ENCODE peak calls at places on chromosomes 5 and 9, in four cellular contexts. H is stomach, E is breast epithelium, C is transverse colon. F is an unnamed sample. For H3K4me1, the result is how much of the 10 kb centered on the place peaks cover.

GRCh38 chr9:137116728-137117127 is 2.2 kb upstream of the DPP7 start:
- DNase-seq in H (no peak), E (no peak), C (no peak), F (no peak)

GRCh38 chr9:28909526-28909925 is 1336.2 kb upstream of the C9orf72 start:
- DNase-seq in H (no peak), E (no peak), C (no peak), F (no peak)

GRCh38 chr5:30831123-30831522 is 362.4 kb upstream of the CDH6 start:
- DNase-seq in H (no peak), E (no peak), C (no peak), F (no peak)

GRCh38 chr5:26940981-26941380 is 97.4 kb downstream of the CDH9 start:
- DNase-seq in H (no peak), E (no peak), C (no peak), F (no peak)

GRCh38 chr5:141875022-141875740 is 3.0 kb downstream of the PCDH1 start:
- DNase-seq in H (peak), E (no peak), C (no peak), F (peak)

GRCh38 chr5:7856855-7857254 is 5.9 kb upstream of the CFAP90 start:
- DNase-seq in H (no peak), E (no peak), C (peak), F (no peak)

GRCh38 chr5:41748631-41749030 is 121.6 kb downstream of the OXCT1 start:
- DNase-seq in H (no peak), E (no peak), C (no peak), F (no peak)

GRCh38 chr9:107684224-107684623 is 194.7 kb upstream of the KLF4 start:
- DNase-seq in H (no peak), E (no peak), C (no peak), F (no peak)

GRCh38 chr5:92795633-92796032 is 785.4 kb downstream of the NR2F1-AS1 start:
- DNase-seq in H (no peak), E (no peak), C (no peak), F (no peak)

GRCh38 chr5:43432486-43433365 is 20.5 kb upstream of the CCL28 start:
- DNase-seq in H (peak), E (peak), C (peak), F (no peak)

GRCh38 chr9:23826120-23826629 is at the start of gene ELAVL2:
- DNase-seq in H (peak), E (peak), C (peak), F (peak)

GRCh38 chr9:134224827-134225154 is 60.4 kb upstream of the RNU6ATAC start:
- DNase-seq in H (no peak), E (no peak), C (no peak), F (no peak)

GRCh38 chr5:42887094-42887493 is 75.4 kb upstream of the SELENOP start:
- DNase-seq in H (no peak), E (no peak), C (peak), F (no peak)

GRCh38 chr5:147234098-147234824 is 565 bp upstream of the STK32A start:
- DNase-seq in H (no peak), E (no peak), C (no peak), F (no peak)

GRCh38 chr5:88878976-88879375 is 4.0 kb downstream of the MEF2C start:
- DNase-seq in H (no peak), E (no peak), C (no peak), F (no peak)

GRCh38 chr5:89816038-89816437 is 593.5 kb downstream of the CETN3 start:
- DNase-seq in H (no peak), E (no peak), C (no peak), F (no peak)

DNA sequence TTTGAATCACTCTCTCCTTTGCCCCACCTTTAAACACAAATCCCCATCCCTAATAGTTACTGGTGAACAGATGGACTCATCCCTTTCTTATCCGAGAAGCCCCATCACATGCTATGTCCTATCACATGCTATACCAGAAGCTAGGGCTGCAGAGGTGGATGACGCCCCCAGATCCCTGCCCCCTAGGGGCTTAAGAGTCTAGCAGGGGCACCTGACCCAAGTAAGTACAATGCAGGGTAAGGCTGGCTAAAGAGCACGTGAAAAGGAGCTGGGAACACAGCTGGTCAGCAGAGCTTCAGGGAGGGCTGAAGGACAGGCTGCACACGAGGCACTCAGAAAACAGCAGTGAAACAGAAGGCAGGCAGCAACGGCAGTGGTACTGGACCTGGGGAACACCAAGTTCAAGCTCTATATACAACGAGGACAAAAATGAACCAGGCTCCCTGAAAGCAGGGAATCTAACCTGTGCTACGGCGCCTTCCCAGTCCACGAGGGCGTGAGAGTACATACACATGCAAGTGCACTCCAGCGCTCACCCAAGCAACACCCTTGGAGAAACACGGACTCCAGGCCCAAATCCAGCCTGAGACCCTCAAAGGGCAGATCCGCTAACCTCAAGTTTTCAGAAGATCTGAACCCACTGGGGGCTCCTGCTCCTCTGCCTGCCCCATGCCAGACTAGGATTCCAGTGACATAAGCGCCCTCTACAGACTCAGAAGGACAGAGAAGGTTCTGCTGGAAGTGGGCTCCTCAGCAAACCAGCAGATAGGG is 57.5 kb downstream of the PSMB7 start:
- DNase-seq in H (peak), E (no peak), C (no peak), F (no peak)
- TF ChIP-seq POLR2AphosphoS5 in H (no peak), E (no peak), C (no peak), F (no peak)

GRCh38 chr5:10452768-10453331 is 11.2 kb downstream of the ROPN1L start:
- DNase-seq in H (no peak), E (no peak), C (no peak), F (no peak)

GRCh38 chr5:10453564-10453963 is 11.9 kb downstream of the ROPN1L start:
- DNase-seq in H (no peak), E (no peak), C (no peak), F (no peak)

GRCh38 chr5:10448754-10449345 is 7.2 kb downstream of the ROPN1L start:
- DNase-seq in H (no peak), E (no peak), C (no peak), F (no peak)

GRCh38 chr5:10454591-10455272 is 13.1 kb downstream of the ROPN1L start:
- DNase-seq in H (no peak), E (no peak), C (no peak), F (no peak)

GRCh38 chr5:10451137-10451824 is 9.6 kb downstream of the ROPN1L start:
- DNase-seq in H (no peak), E (no peak), C (no peak), F (no peak)
- H3K4me1 ChIP-seq in H (under half), E (under half), C (under half), F (under half)

DNA sequence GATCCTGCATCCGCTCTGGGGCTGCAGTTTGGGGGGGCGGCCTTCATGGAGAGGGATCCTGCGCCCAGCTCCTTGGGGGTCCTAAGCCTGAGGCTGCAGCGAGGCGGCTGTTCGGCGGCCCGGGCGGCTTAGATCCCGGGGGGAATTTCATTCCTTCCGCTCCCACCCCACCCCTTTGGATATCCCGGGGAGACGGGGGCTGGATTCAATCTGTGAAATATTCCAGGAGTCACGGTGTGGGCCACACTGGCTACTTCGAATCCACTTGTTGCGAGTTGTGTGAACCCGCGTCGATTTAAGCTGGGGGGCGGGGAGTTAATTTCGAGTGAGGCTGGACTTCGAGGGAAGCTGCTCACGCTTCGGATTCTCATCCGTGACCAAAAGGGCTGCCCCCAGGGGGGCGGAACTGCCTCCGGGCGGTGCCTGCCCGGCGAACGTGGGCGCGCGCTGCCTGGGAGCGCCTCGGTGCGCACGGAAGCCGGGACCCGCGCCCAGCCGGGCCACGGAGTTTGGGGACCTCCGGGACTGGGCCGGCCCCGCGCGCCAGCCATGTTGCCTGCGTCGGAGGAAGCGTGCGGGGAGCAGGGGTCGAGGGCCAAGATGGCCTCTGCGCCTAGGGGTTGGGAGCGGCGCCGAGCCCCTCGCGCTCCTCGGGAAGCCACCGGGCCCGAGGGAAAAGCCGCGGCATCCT is 790 bp downstream of the OCLN start:
- DNase-seq in H (peak), E (no peak), C (peak), F (peak)
- TF ChIP-seq POLR2AphosphoS5 in H (no peak), E (no peak), C (no peak), F (no peak)

GRCh38 chr9:79694676-79695400 is 123.1 kb downstream of the TLE4 start:
- DNase-seq in H (no peak), E (no peak), C (no peak), F (no peak)

GRCh38 chr9:79693750-79694149 is 122.0 kb downstream of the TLE4 start:
- DNase-seq in H (no peak), E (no peak), C (no peak), F (no peak)

GRCh38 chr9:79694208-79694607 is 122.4 kb downstream of the TLE4 start:
- DNase-seq in H (no peak), E (no peak), C (no peak), F (no peak)

GRCh38 chr9:79691496-79691895 is 119.7 kb downstream of the TLE4 start:
- DNase-seq in H (no peak), E (no peak), C (no peak), F (no peak)

DNA sequence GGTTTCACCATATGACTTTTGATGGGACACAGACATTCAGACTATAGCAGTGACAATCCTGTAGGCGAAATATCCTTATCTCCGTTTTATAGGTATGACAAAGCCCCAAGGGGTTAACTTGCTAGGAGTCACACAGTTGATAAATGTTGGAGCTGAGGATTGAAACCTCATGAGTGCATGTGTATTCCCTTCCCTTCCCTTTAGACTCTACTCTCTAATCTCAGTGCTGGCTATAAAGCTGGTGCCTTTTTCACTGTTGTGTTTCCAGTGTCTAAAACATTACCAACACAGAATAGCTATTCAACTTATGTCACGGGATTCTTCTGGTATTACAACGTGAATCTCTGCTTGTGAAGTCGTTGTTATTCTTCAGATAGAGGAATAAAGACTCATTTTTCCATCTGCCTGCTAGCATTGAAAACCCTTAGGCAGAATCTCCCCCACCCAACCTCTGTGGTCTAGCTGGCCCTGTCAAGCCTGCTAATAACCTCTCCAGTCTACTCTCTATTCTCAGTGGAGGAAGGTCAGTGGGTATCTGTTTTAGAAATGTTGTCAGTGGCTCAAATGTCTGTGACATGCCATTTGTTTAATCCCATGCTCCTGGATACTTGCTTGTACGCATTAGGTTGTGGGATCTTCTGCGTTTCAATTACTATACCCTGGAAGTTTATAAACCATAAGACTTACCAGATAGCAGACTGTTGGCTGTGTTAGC is 121.2 kb downstream of the TLE4 start:
- DNase-seq in H (no peak), E (no peak), C (no peak), F (no peak)
- H3K4me1 ChIP-seq in H (under half), E (under half), C (under half), F (under half)

GRCh38 chr5:67997892-67998457 is 217.6 kb upstream of the PIK3R1 start:
- DNase-seq in H (no peak), E (no peak), C (no peak), F (no peak)
- TF ChIP-seq POLR2AphosphoS5 in H (no peak), E (no peak), C (no peak), F (no peak)

DNA sequence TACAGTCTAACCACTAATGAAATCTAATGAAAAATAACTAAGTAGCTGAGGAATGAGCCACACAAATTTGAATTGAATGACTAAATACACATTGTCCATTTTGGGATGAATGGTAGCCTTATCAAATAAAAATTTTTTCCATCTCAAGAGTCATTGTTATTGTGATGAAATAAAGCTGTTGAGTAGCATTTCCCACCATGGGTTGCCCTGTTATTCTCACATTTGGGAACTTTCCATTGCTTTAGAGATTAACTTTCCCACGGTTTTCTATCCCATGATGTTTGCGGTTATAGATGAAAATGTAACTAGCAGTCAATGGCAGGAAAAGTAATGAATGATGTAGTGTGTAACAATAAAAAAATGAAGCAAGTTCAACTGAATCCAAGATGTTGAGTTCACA is 59.9 kb upstream of the PLPP1 start:
- DNase-seq in H (no peak), E (no peak), C (no peak), F (no peak)
- H3K4me1 ChIP-seq in H (under half), E (under half), C (under half), F (under half)